ENCODE peak calls at places on chromosomes 13 and 19, in eight cellular contexts. X is A673, U is cardiac fibroblast, P is NCI-H1105, F is HCEC 1CT, Q is RCC 7860, N is heart left ventricle, C is tibial artery. M is an unnamed sample.

GRCh38 chr19:31408460-31409124 is 59.4 kb upstream of the TSHZ3 start:
- DNase-seq in C (no peak), U (peak), F (peak), Q (peak), N (peak), P (no peak), X (peak), M (no peak)

GRCh38 chr13:30847697-30848307 is 58.3 kb upstream of the MEDAG start:
- DNase-seq in P (no peak), X (peak), F (peak), N (peak), Q (peak), C (peak), U (peak), M (no peak)

GRCh38 chr13:89066868-89067466 is 1395.8 kb downstream of the SLITRK5 start:
- DNase-seq in F (peak), C (no peak), N (no peak), P (no peak), Q (peak), U (peak), X (peak), M (peak)

GRCh38 chr13:19681517-19681916 is 48.1 kb downstream of the MPHOSPH8 start:
- DNase-seq in U (no peak), N (no peak), X (peak), C (no peak), Q (no peak), P (no peak), F (no peak), M (no peak)

GRCh38 chr13:110290811-110291210 is 16.1 kb downstream of the COL4A1 start:
- DNase-seq in Q (no peak), X (no peak), U (no peak), C (no peak), F (no peak), N (no peak), P (no peak), M (no peak)

GRCh38 chr13:22937241-22937640 is 243.5 kb upstream of the SGCG start:
- DNase-seq in N (no peak), F (no peak), X (no peak), P (no peak), U (no peak), C (no peak), Q (no peak), M (no peak)

GRCh38 chr13:47621931-47622330 is 379.1 kb downstream of the SUCLA2 start:
- DNase-seq in Q (no peak), U (peak), N (no peak), X (no peak), P (no peak), C (no peak), F (no peak), M (no peak)

GRCh38 chr13:103371271-103371670 is 305.1 kb upstream of the SLC10A2 start:
- DNase-seq in P (no peak), N (no peak), X (no peak), C (no peak), F (no peak), Q (no peak), U (no peak), M (no peak)

GRCh38 chr13:101111894-101112293 is 304.4 kb downstream of the NALCN start:
- DNase-seq in Q (no peak), X (no peak), C (no peak), N (no peak), P (no peak), F (peak), U (no peak), M (no peak)

GRCh38 chr13:84399320-84400085 is 517.2 kb upstream of the SLITRK1 start:
- DNase-seq in P (no peak), C (no peak), N (no peak), U (no peak), Q (no peak), X (peak), F (peak), M (peak)

GRCh38 chr13:59790626-59791025 is 373.1 kb downstream of the DIAPH3 start:
- DNase-seq in P (no peak), Q (no peak), C (no peak), U (peak), X (peak), N (no peak), F (no peak), M (no peak)

GRCh38 chr13:42574435-42575311 is 721 bp downstream of the TNFSF11 start:
- DNase-seq in P (no peak), N (no peak), C (no peak), Q (no peak), X (no peak), U (no peak), F (no peak), M (no peak)

GRCh38 chr19:14476663-14477401 is 1.7 kb upstream of the PTGER1 start:
- DNase-seq in X (peak), N (peak), P (no peak), F (peak), Q (no peak), C (peak), U (peak), M (peak)

GRCh38 chr13:29849071-29849541 is 1.3 kb downstream of the UBL3 start:
- DNase-seq in P (no peak), U (peak), N (no peak), F (no peak), Q (no peak), X (peak), C (peak), M (peak)

GRCh38 chr19:16420781-16421386 is 50.9 kb downstream of the EPS15L1 start:
- DNase-seq in X (no peak), U (peak), F (no peak), N (peak), C (no peak), P (no peak), Q (no peak), M (no peak)